ENCODE peak calls at places on chromosomes 7 and 10, in eight cellular contexts. P is heart left ventricle, V is transverse colon, E is IMR-90, Z is A549, L is AG04450, A is lung, X is hepatocyte. B is an unnamed sample.

GRCh38 chr7:117873056-117873932 is at the start of gene CTTNBP2:
- DNase-seq in P (peak), V (peak), E (peak), Z (peak), L (no peak), A (peak), X (peak), B (peak)

GRCh38 chr10:93752761-93753160 is 5.0 kb upstream of the LGI1 start:
- DNase-seq in P (no peak), V (no peak), E (peak), Z (peak), L (no peak), A (no peak), X (peak), B (no peak)

GRCh38 chr7:71633571-71634008 is 501.6 kb downstream of the GALNT17 start:
- DNase-seq in P (no peak), V (no peak), E (peak), Z (peak), L (peak), A (no peak), X (peak), B (no peak)

GRCh38 chr10:1299041-1299726 is 243.0 kb downstream of the WDR37 start:
- DNase-seq in P (no peak), V (no peak), E (no peak), Z (no peak), L (no peak), A (no peak), X (no peak), B (no peak)

GRCh38 chr7:117875566-117875965 is 2.3 kb upstream of the CTTNBP2 start:
- DNase-seq in P (no peak), V (no peak), E (peak), Z (no peak), L (no peak), A (no peak), X (peak), B (no peak)

GRCh38 chr7:45591101-45591906 is 17.1 kb downstream of the ADCY1 start:
- DNase-seq in P (no peak), V (no peak), E (no peak), Z (no peak), L (no peak), A (no peak), X (no peak), B (no peak)

GRCh38 chr7:26705567-26705966 is 158.8 kb downstream of the SKAP2 start:
- DNase-seq in P (no peak), V (no peak), E (peak), Z (peak), L (peak), A (no peak), X (peak), B (no peak)

GRCh38 chr10:21020545-21020944 is 123.4 kb upstream of the NEBL start:
- DNase-seq in P (no peak), V (peak), E (no peak), Z (peak), L (no peak), A (no peak), X (peak), B (no peak)

GRCh38 chr7:32257632-32258031 is 187.4 kb upstream of the PDE1C start:
- DNase-seq in P (no peak), V (no peak), E (no peak), Z (no peak), L (no peak), A (no peak), X (no peak), B (no peak)

DNA sequence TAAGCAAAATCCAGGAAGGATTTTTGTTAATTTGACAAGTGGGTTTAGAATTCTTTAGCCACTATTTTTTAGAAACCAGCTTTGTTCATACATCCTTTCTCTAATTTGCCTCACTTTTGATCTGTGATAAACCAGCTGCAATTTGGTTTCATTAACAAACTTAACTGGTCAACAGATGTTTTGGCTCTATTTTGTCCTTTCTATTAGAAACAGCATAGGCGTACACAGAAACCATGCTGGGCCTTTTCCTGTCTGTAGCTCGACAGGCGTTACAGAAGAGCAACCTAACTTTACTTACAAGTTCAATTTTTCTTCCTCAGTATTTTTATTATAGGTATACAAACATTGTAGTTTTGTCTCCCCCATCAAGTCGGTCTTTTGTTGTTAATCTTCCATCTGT is 28.2 kb downstream of the KAT6B start:
- DNase-seq in P (no peak), V (no peak), E (no peak), Z (no peak), L (no peak), A (no peak), X (no peak), B (no peak)
- H3K27ac ChIP-seq in P (peak), V (no peak), E (no peak), Z (no peak), L (no peak), A (peak), X (peak), B (no peak)

GRCh38 chr7:151459726-151460473 is 20.0 kb upstream of the CRYGN start:
- DNase-seq in P (peak), V (peak), E (peak), Z (peak), L (peak), A (peak), X (peak), B (peak)
- H3K27ac ChIP-seq in P (peak), V (peak), E (peak), Z (peak), L (peak), A (peak), X (peak), B (no peak)

DNA sequence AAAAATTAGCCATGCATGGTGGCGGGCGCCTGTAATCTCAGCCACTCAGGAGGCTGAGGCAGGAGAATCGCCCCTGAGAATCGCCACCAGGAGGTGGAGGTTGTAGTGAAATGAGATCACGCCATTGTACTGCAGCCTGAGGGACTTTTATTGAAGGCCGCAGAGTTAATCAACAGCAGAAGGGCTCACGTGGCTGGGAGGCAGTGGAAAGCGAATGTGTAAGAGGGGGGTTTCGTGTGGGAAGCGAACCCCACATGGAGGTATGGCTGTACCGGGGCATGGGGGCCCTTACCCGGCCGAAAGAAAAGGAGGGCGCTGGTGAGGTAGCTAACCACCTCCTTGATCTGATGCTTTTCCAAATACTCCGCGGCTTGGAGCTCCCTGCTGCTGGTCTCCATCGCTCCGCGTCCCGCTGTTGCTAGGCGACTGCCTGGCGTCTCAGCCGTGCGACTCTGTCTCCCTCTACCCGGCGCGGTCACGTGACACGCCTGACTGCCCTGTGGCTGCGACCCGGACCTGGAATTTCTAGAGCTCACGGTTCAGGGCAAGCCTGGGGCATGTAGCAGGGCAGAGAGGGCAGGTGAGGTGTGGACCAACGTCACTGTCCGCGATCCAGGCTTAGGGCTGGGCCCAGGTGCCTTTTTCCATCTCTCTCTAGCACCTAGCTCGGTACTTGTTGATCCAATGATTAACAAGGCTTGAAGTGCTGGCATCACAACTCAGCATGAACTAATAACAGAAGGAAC is at the start of gene EFCAB10:
- DNase-seq in P (peak), V (peak), E (peak), Z (peak), L (no peak), A (peak), X (peak), B (peak)
- H3K27ac ChIP-seq in P (no peak), V (no peak), E (no peak), Z (peak), L (no peak), A (no peak), X (no peak), B (no peak)

GRCh38 chr7:2445047-2445446 is 31.2 kb downstream of the GRIFIN start:
- DNase-seq in P (no peak), V (no peak), E (no peak), Z (no peak), L (no peak), A (no peak), X (no peak), B (no peak)
- H3K27ac ChIP-seq in P (no peak), V (peak), E (no peak), Z (no peak), L (no peak), A (no peak), X (no peak), B (peak)

DNA sequence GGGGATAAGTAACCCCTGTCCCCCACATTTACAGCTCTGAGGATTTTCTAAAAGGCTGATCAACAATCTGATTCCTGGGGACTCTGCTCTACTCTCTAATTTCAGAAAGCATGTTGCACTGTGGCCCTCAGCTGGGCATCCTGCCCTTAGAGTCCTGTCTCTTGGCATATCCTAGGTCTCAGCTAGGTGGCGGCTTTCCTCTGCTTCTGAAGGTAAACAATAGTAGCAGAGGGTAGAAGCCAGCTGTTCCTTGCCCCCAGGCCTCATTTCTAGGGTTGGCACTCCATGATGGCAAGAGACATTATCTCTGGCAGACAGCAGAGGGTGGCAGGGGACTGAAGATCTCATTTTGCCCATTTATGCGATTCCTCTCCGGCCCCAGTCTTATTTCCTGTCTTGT is 77.0 kb downstream of the ADCYAP1R1 start:
- DNase-seq in P (no peak), V (no peak), E (no peak), Z (no peak), L (no peak), A (no peak), X (no peak), B (no peak)
- H3K27ac ChIP-seq in P (no peak), V (no peak), E (no peak), Z (no peak), L (no peak), A (no peak), X (no peak), B (no peak)

GRCh38 chr7:112789824-112790650 is at the start of gene TMEM168:
- DNase-seq in P (peak), V (peak), E (peak), Z (peak), L (peak), A (peak), X (peak), B (peak)

GRCh38 chr7:112791465-112792168 is 1.4 kb upstream of the TMEM168 start:
- DNase-seq in P (no peak), V (no peak), E (no peak), Z (no peak), L (no peak), A (no peak), X (no peak), B (no peak)

GRCh38 chr7:112790651-112790973 is 419 bp upstream of the TMEM168 start:
- DNase-seq in P (no peak), V (no peak), E (no peak), Z (no peak), L (no peak), A (no peak), X (no peak), B (no peak)

GRCh38 chr7:112789453-112789823 is 755 bp downstream of the TMEM168 start:
- DNase-seq in P (no peak), V (no peak), E (no peak), Z (no peak), L (no peak), A (no peak), X (no peak), B (no peak)

GRCh38 chr7:112788778-112789343 is 1.3 kb downstream of the TMEM168 start:
- DNase-seq in P (no peak), V (peak), E (no peak), Z (no peak), L (no peak), A (no peak), X (no peak), B (no peak)
- H3K27ac ChIP-seq in P (no peak), V (peak), E (no peak), Z (peak), L (no peak), A (peak), X (peak), B (no peak)

DNA sequence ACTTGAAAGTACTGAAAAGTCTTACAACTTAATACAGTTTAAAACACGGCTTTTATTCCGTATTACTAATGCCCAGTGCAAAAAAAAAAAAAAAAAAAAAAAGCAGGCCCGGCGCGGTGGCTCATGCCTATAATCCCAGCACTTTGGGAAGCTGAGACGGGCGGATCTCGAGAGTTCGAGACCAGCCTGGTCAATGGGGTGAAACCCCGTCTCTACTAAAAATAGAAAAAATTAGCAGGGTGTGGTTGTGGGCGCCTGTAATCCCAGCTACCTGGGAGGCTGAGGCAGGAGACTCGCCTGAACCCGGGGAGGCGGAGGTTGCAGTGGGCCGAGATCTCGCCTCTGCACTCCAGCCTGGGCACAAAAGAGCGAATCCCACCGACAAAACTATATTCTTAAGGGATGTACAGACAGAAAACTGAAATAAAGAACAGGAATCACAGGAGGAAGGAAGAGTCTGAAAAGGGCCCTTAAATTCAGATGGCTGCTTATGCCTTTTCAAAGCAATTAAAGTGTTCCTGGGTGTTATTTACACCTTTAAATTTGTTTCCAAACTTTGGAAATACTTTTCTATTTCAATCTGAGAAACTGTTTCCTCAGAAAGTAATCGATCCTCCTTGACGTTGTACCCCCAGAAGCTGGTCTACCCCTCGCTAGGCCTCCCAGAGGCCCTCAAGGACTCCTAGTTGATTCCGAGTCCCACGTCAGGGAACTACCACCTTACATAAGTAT is 2.1 kb upstream of the KMT2E start:
- DNase-seq in P (peak), V (peak), E (no peak), Z (no peak), L (no peak), A (no peak), X (no peak), B (no peak)
- H3K27ac ChIP-seq in P (peak), V (peak), E (peak), Z (peak), L (peak), A (peak), X (peak), B (peak)

GRCh38 chr7:96728139-96728538 is 18.5 kb upstream of the SEM1 start:
- DNase-seq in P (no peak), V (no peak), E (no peak), Z (no peak), L (no peak), A (no peak), X (no peak), B (no peak)
- H3K27ac ChIP-seq in P (no peak), V (no peak), E (no peak), Z (no peak), L (no peak), A (no peak), X (no peak), B (no peak)

DNA sequence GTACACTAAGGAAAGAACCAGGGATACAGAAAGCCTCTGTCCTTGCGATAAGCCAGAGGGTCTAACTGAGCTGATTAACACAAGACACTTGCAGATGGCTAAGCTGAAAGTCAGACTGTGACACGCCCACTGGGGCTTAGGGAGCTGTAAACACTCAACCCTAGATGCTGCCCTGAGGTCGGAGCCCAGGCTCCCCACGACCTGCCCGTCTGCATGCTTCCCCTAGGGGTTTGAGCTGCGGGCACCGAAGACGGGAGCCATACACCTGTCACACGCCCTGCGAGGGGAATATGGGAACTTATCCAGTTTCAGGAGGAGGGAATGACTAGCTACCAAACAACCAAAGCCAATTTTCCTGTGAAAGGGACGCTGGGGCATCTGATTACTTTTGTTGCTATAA is 96.0 kb downstream of the HTR5A start:
- DNase-seq in P (no peak), V (no peak), E (no peak), Z (no peak), L (no peak), A (peak), X (no peak), B (no peak)
- H3K27ac ChIP-seq in P (no peak), V (peak), E (no peak), Z (no peak), L (peak), A (no peak), X (peak), B (no peak)